ENCODE peak calls at places on chromosomes 6 and 20, in five cellular contexts. X is left ventricle myocardium inferior, Y is neural progenitor cell, Q is lung, S is brain microvascular endothelial cell. V is an unnamed sample.

GRCh38 chr6:107103082-107103481 is 12.2 kb downstream of the BEND3 start:
- DNase-seq in X (no peak), Y (no peak), Q (no peak), S (no peak), V (no peak)

GRCh38 chr6:148932731-148933130 is 185.9 kb downstream of the UST start:
- DNase-seq in X (no peak), Y (no peak), Q (no peak), S (peak; percentile 58), V (no peak)

GRCh38 chr6:91483415-91483814 is 896.5 kb upstream of the MAP3K7 start:
- DNase-seq in X (no peak), Y (no peak), Q (no peak), S (no peak), V (no peak)

GRCh38 chr6:126180585-126180984 is 159.3 kb upstream of the CENPW start:
- DNase-seq in X (no peak), Y (no peak), Q (no peak), S (peak; percentile 93), V (peak; percentile 98)

GRCh38 chr6:125888989-125889656 is 67.4 kb upstream of the HINT3 start:
- DNase-seq in X (no peak), Y (peak; percentile 74), Q (peak; percentile 36), S (peak; percentile 54), V (no peak)

GRCh38 chr20:56323656-56324055 is 35.1 kb upstream of the FAM210B start:
- DNase-seq in X (no peak), Y (no peak), Q (no peak), S (no peak), V (no peak)

GRCh38 chr20:6104493-6105188 is 18.2 kb downstream of the FERMT1 start:
- DNase-seq in X (no peak), Y (no peak), Q (no peak), S (peak; percentile 37), V (peak; percentile 21)

GRCh38 chr20:39605361-39605760 is 643.2 kb downstream of the DHX35 start:
- DNase-seq in X (no peak), Y (no peak), Q (no peak), S (no peak), V (no peak)

GRCh38 chr6:101626264-101626663 is 232.8 kb downstream of the GRIK2 start:
- DNase-seq in X (no peak), Y (peak; percentile 7), Q (no peak), S (no peak), V (no peak)

GRCh38 chr20:56685879-56686278 is 56.8 kb downstream of the TFAP2C start:
- DNase-seq in X (no peak), Y (no peak), Q (no peak), S (no peak), V (no peak)

GRCh38 chr6:144897441-144897921 is 612.3 kb downstream of the UTRN start:
- DNase-seq in X (no peak), Y (no peak), Q (no peak), S (peak; percentile 82), V (peak; percentile 55)

GRCh38 chr20:35697696-35698297 is 1.4 kb downstream of the NFS1 start:
- DNase-seq in X (no peak), Y (no peak), Q (peak; percentile 27), S (no peak), V (no peak)

GRCh38 chr20:2804041-2804828 is 3.8 kb upstream of the CPXM1 start:
- DNase-seq in X (no peak), Y (no peak), Q (no peak), S (no peak), V (no peak)

GRCh38 chr6:150346346-150346745 is 22.5 kb upstream of the IYD start:
- DNase-seq in X (no peak), Y (no peak), Q (no peak), S (no peak), V (no peak)

GRCh38 chr6:509676-510075 is 118.1 kb downstream of the IRF4 start:
- DNase-seq in X (no peak), Y (no peak), Q (no peak), S (no peak), V (no peak)

GRCh38 chr6:167760979-167761793 is 65.5 kb upstream of the AFDN start:
- DNase-seq in X (peak; percentile 48), Y (no peak), Q (peak; percentile 57), S (peak; percentile 2), V (no peak)

GRCh38 chr6:170459451-170459850 is 93.7 kb downstream of the PSMB1 start:
- DNase-seq in X (no peak), Y (no peak), Q (no peak), S (peak; percentile 55), V (peak; percentile 7)

GRCh38 chr6:47097092-47097945 is 55.2 kb upstream of the ADGRF1 start:
- DNase-seq in X (peak; percentile 45), Y (peak; percentile 76), Q (peak; percentile 63), S (peak; percentile 83), V (no peak)

GRCh38 chr20:53032021-53033001 is 60.2 kb downstream of the TSHZ2 start:
- DNase-seq in X (no peak), Y (no peak), Q (peak; percentile 30), S (no peak), V (peak; percentile 85)

GRCh38 chr6:113995632-113996031 is 24.7 kb upstream of the HDAC2 start:
- DNase-seq in X (peak; percentile 32), Y (peak; percentile 9), Q (peak; percentile 38), S (peak; percentile 96), V (peak; percentile 87)

GRCh38 chr20:63553933-63554290 is at the start of gene FNDC11:
- DNase-seq in X (no peak), Y (peak; percentile 87), Q (no peak), S (no peak), V (no peak)

GRCh38 chr20:25233016-25233772 is 14.7 kb upstream of the PYGB start:
- DNase-seq in X (peak; percentile 69), Y (peak; percentile 42), Q (peak; percentile 84), S (peak; percentile 54), V (peak; percentile 56)

GRCh38 chr20:11274137-11274536 is 600.3 kb upstream of the JAG1 start:
- DNase-seq in X (no peak), Y (peak; percentile 84), Q (no peak), S (peak; percentile 74), V (no peak)

GRCh38 chr6:165439928-165440554 is 130.6 kb upstream of the C6orf118 start:
- DNase-seq in X (no peak), Y (peak; percentile 61), Q (no peak), S (no peak), V (peak; percentile 26)

DNA sequence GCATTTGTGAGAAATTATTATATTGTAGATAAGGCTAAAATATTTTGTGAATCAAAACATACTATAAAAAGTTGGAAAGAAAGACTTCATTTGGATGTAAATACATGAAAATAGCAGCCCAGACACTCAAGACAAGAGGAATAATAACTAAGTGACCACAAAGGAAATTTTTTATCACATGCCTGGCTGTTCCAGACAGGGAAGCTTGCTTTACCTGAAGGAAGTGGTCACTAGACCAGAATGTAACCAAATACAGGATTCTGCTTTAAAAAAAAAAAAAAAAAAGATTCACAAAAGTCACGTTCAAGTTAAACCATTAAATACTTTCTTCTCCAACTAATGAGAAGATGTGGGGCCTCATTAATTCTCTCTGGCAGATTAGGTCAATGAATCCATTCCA is 9.3 kb upstream of the HLA-DQB2 start:
- DNase-seq in X (no peak), Y (no peak), Q (no peak), S (no peak), V (no peak)
- H3K27me3 ChIP-seq in X (peaks cover 53% of the 10 kb centered on the region), Y (no peaks in the 10 kb centered on the region), Q (no peaks in the 10 kb centered on the region), S (peaks cover 2% of the 10 kb centered on the region), V (no peaks in the 10 kb centered on the region)

DNA sequence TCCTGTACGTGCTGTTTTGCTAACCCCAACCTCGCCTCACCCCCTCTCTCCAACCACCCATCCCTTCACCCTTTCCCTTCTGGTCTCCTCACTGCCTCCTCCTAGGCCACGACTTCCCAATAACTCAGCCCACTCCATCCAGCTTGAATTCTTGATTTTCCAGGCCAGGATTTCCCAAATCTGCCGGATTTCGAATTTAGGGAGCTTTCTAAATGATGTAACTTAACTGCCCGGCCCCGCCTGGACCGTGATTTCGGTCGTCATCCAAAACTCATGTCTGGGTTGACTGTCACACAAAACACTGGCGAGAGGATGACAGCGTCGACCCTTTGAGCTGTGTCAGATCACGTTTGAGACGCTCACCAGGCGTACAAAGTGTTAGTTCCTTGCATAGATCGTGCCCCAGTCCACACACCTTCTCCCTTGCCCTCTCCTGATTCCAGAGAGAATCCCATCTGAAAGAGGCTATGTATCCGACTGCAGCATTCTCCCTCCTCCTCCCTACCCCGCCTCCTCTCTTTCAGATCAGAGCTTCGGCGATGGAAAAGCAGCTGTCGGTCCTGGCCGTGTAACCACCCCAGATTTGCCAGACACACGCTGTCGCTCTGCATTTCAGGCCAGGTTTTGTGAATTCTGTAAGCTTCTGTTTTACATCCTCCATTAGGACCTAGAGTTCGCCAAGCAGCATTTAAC is 168.2 kb downstream of the GPX5 start:
- DNase-seq in X (no peak), Y (peak; percentile 68), Q (no peak), S (no peak), V (no peak)
- H3K27me3 ChIP-seq in X (peaks cover 94% of the 10 kb centered on the region), Y (peaks cover 76% of the 10 kb centered on the region), Q (peaks cover 5% of the 10 kb centered on the region), S (no peaks in the 10 kb centered on the region), V (peaks cover 45% of the 10 kb centered on the region)

DNA sequence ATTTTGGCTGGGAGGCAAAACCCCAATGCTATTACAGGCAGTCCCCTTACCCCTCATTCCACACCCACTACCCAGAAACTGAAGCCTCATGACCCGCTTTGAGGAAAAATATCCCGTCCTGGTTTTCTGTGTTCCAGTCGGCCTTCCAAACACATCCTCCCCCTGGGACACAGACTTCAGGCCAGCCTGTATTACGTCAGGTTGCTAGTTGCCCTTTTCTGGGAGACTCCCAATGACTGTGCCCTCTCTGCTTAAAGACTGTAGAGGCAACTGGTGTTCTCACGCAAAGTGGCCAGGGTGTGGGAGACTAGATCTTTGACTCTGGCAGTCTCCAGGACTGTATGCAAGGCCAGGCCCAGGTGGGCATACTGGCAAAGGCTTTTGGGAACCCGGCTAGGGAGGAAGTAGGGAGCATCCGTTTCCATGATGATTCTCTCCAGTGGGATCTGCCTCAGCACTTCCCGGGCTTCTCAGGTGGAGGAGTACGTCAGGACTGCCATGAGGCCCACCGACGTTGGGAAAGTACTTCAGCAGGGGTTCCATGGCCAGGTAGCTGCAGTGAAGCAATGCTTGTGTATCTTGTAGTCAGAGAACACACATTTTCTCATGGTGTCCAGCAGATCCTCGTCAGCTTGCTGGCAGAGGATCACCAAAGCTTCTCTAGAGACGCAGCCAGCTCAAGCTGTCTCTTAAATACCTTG is 34.9 kb downstream of the DYNLT1 start:
- DNase-seq in X (no peak), Y (no peak), Q (no peak), S (no peak), V (no peak)
- H3K27me3 ChIP-seq in X (no peaks in the 10 kb centered on the region), Y (no peaks in the 10 kb centered on the region), Q (no peaks in the 10 kb centered on the region), S (no peaks in the 10 kb centered on the region), V (no peaks in the 10 kb centered on the region)

GRCh38 chr20:51554538-51555165 is 12.1 kb upstream of the NFATC2 start:
- DNase-seq in X (no peak), Y (no peak), Q (no peak), S (no peak), V (no peak)

GRCh38 chr20:51549474-51549873 is 7.0 kb upstream of the NFATC2 start:
- DNase-seq in X (no peak), Y (no peak), Q (no peak), S (no peak), V (no peak)

GRCh38 chr20:51547951-51548350 is 5.4 kb upstream of the NFATC2 start:
- DNase-seq in X (no peak), Y (no peak), Q (no peak), S (no peak), V (no peak)

GRCh38 chr20:51553897-51554504 is 11.5 kb upstream of the NFATC2 start:
- DNase-seq in X (no peak), Y (no peak), Q (no peak), S (no peak), V (no peak)

DNA sequence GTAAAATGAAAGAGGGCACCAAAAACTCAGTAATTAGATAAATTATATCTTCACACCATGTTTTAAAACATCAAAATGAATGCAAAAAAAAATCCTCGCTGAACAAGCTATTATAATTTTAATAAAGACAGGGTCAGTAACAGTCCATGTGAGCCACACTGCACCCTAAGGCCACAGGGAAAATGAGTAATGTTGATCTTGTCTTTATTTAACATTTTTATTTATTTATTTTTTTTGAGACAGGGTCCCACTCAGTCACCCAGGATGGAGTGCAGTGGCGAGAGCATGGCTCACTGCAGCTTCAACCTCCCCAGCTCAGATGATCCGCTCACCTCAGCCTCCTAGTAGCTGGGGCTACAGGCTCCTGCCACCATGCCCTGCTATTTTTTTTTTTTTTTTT is 8.7 kb upstream of the NFATC2 start:
- DNase-seq in X (no peak), Y (no peak), Q (no peak), S (no peak), V (no peak)
- H3K27me3 ChIP-seq in X (no peaks in the 10 kb centered on the region), Y (peaks cover 27% of the 10 kb centered on the region), Q (no peaks in the 10 kb centered on the region), S (no peaks in the 10 kb centered on the region), V (peaks cover 2% of the 10 kb centered on the region)